ENCODE peak calls at places on chromosomes 6 and 20, in five cellular contexts. W, U, D, L and J are unnamed samples.
A peak's percentile ranks its signal among the peaks of the same experiment; 100 is the strongest.

GRCh38 chr20:1829531-1829930 is 65.7 kb upstream of the SIRPA start:
- DNase-seq in W (no peak), U (no peak), D (no peak), L (peak; percentile 51), J (no peak)

GRCh38 chr6:82980086-82980485 is 85.6 kb downstream of the UBE3D start:
- DNase-seq in W (peak; percentile 77), U (peak; percentile 92), D (no peak), L (no peak), J (no peak)

GRCh38 chr20:45044084-45044573 is 56.8 kb downstream of the KCNS1 start:
- DNase-seq in W (peak; percentile 66), U (peak; percentile 83), D (no peak), L (no peak), J (no peak)

GRCh38 chr20:44497761-44498160 is 22.1 kb downstream of the TTPAL start:
- DNase-seq in W (no peak), U (no peak), D (no peak), L (no peak), J (no peak)

GRCh38 chr6:11791354-11792107 is 12.9 kb upstream of the ADTRP start:
- DNase-seq in W (no peak), U (no peak), D (no peak), L (no peak), J (no peak)

GRCh38 chr20:25246182-25246943 is 1.5 kb upstream of the PYGB start:
- DNase-seq in W (no peak), U (no peak), D (no peak), L (peak; percentile 71), J (no peak)

GRCh38 chr6:29653452-29654038 is 3.3 kb upstream of the MOG start:
- DNase-seq in W (peak; percentile 38), U (peak; percentile 73), D (no peak), L (no peak), J (no peak)

GRCh38 chr6:152232494-152233151 is 404.5 kb downstream of the SYNE1 start:
- DNase-seq in W (no peak), U (peak; percentile 47), D (no peak), L (no peak), J (peak; percentile 27)

GRCh38 chr6:108565893-108566292 is 5.2 kb downstream of the FOXO3 start:
- DNase-seq in W (peak; percentile 82), U (peak; percentile 94), D (peak; percentile 37), L (no peak), J (peak; percentile 42)

GRCh38 chr6:114342826-114343781 is at the start of gene HS3ST5:
- DNase-seq in W (no peak), U (no peak), D (peak; percentile 25), L (peak; percentile 76), J (peak; percentile 50)

GRCh38 chr6:26347699-26348098 is 17.3 kb upstream of the BTN3A2 start:
- DNase-seq in W (no peak), U (no peak), D (no peak), L (no peak), J (no peak)

GRCh38 chr6:131781717-131782116 is 26.1 kb upstream of the ENPP1 start:
- DNase-seq in W (no peak), U (no peak), D (no peak), L (no peak), J (no peak)

GRCh38 chr6:62217866-62218265 is 68.2 kb downstream of the KHDRBS2 start:
- DNase-seq in W (no peak), U (no peak), D (no peak), L (no peak), J (no peak)

GRCh38 chr20:57013741-57014140 is 252.7 kb downstream of the BMP7 start:
- DNase-seq in W (no peak), U (no peak), D (no peak), L (no peak), J (no peak)

GRCh38 chr20:18056174-18057105 is 1.3 kb downstream of the OVOL2 start:
- DNase-seq in W (no peak), U (no peak), D (no peak), L (no peak), J (no peak)

GRCh38 chr6:158934157-158934556 is 65.8 kb downstream of the RSPH3 start:
- DNase-seq in W (no peak), U (no peak), D (no peak), L (no peak), J (no peak)

GRCh38 chr6:75750925-75751324 is 1.9 kb downstream of the MYO6 start:
- DNase-seq in W (no peak), U (no peak), D (no peak), L (no peak), J (no peak)

GRCh38 chr6:129701721-129702455 is 8.1 kb downstream of the ARHGAP18 start:
- DNase-seq in W (peak; percentile 44), U (peak; percentile 91), D (no peak), L (no peak), J (no peak)

GRCh38 chr6:93142382-93142781 is 277.0 kb downstream of the EPHA7 start:
- DNase-seq in W (no peak), U (no peak), D (no peak), L (no peak), J (no peak)

GRCh38 chr20:9628166-9628565 is 113.8 kb downstream of the LAMP5 start:
- DNase-seq in W (no peak), U (no peak), D (no peak), L (no peak), J (no peak)

GRCh38 chr6:2531426-2532208 is 219.1 kb downstream of the MYLK4 start:
- DNase-seq in W (peak; percentile 66), U (peak; percentile 72), D (no peak), L (no peak), J (no peak)

GRCh38 chr6:20699402-20699801 is 165.1 kb downstream of the CDKAL1 start:
- DNase-seq in W (no peak), U (no peak), D (no peak), L (no peak), J (no peak)

GRCh38 chr6:37173573-37174195 is 3.7 kb downstream of the PIM1 start:
- DNase-seq in W (no peak), U (no peak), D (no peak), L (no peak), J (no peak)
- H3K4me3 ChIP-seq in W (no peak overlapping the region), U (no peak overlapping the region), D (peak overlapping the region; percentile 97), L (no peak overlapping the region), J (no peak overlapping the region)

GRCh38 chr20:36773548-36774242 is at the start of gene DSN1:
- DNase-seq in W (peak; percentile 76), U (peak; percentile 96), D (peak; percentile 95), L (peak; percentile 99), J (peak; percentile 97)
- H3K4me3 ChIP-seq in W (peak within 1 kb of the TSS; percentile 74), U (peak within 1 kb of the TSS; percentile 91), D (peak within 1 kb of the TSS; percentile 80), L (peak within 1 kb of the TSS; percentile 68), J (peak within 1 kb of the TSS; percentile 59)

GRCh38 chr20:59039233-59039632 is 3.4 kb downstream of the PRELID3B start:
- DNase-seq in W (no peak), U (peak; percentile 40), D (no peak), L (no peak), J (no peak)

GRCh38 chr20:59043698-59044097 is 1.1 kb upstream of the PRELID3B start:
- DNase-seq in W (no peak), U (peak; percentile 47), D (no peak), L (no peak), J (no peak)

GRCh38 chr20:59042151-59042795 is at the start of gene PRELID3B:
- DNase-seq in W (no peak), U (peak; percentile 34), D (no peak), L (no peak), J (peak; percentile 72)

GRCh38 chr20:59042796-59043621 is 423 bp upstream of the PRELID3B start:
- DNase-seq in W (no peak), U (peak; percentile 89), D (peak; percentile 93), L (peak; percentile 98), J (peak; percentile 98)

GRCh38 chr20:59040682-59041081 is 1.9 kb downstream of the PRELID3B start:
- DNase-seq in W (no peak), U (no peak), D (no peak), L (no peak), J (no peak)
- H3K4me3 ChIP-seq in W (no peak overlapping the region), U (no peak overlapping the region), D (no peak overlapping the region), L (no peak overlapping the region), J (no peak overlapping the region)

DNA sequence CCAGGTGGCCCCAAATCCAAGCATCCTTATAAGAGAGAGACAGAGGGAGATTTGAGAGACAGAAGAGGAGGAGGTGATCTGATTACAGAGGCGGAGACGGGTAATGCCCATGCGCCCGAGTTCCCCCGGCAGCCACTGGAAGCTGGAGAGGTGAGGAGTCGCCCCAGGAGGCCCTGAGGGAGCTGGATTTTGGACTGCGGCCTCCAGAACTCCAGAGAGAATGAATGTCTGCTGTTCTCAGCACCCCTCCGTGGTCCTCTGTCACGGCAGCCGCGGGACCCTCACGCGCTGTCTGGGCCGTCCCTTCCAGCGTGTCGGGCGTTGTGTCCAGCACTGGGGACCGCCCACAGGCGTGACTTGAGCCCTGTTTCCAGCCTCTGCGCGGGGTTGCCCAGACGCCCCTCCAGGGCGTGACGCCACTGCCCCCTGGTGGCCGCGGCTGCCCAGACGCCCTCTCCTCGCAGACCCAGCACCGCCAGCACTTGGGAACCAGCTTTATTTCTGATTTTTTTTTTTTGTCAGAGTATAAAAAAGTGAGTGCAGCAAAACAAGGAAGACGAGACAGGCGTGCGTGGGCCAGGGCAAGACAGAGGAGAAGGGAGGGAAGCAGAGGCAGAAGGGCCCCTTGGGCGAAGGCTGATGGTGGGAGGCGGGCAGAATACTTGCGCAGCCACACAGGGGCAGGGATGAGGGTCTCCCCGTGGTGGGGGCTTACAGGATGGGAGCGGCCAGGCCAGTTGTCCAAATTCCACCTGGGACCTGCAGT is 4.1 kb upstream of the ZNF512B start:
- DNase-seq in W (no peak), U (peak; percentile 74), D (peak; percentile 89), L (peak; percentile 97), J (peak; percentile 96)
- H3K4me3 ChIP-seq in W (peak overlapping the region; percentile 46), U (peak overlapping the region; percentile 63), D (peak overlapping the region; percentile 59), L (no peak overlapping the region), J (peak overlapping the region; percentile 47)

GRCh38 chr20:50621068-50621467 is 70.3 kb downstream of the RIPOR3 start:
- DNase-seq in W (no peak), U (no peak), D (no peak), L (no peak), J (no peak)

GRCh38 chr20:50627747-50628146 is 63.6 kb downstream of the RIPOR3 start:
- DNase-seq in W (no peak), U (no peak), D (no peak), L (no peak), J (no peak)

GRCh38 chr20:50628326-50628725 is 63.0 kb downstream of the RIPOR3 start:
- DNase-seq in W (no peak), U (no peak), D (no peak), L (no peak), J (no peak)

GRCh38 chr20:50625986-50626677 is 65.2 kb downstream of the RIPOR3 start:
- DNase-seq in W (no peak), U (peak; percentile 46), D (peak; percentile 71), L (no peak), J (peak; percentile 75)

GRCh38 chr20:50624351-50625016 is 66.9 kb downstream of the RIPOR3 start:
- DNase-seq in W (no peak), U (no peak), D (no peak), L (no peak), J (no peak)
- H3K4me3 ChIP-seq in W (no peak overlapping the region), U (no peak overlapping the region), D (no peak overlapping the region), L (no peak overlapping the region), J (no peak overlapping the region)

GRCh38 chr6:13929196-13929595 is 4.4 kb downstream of the RNF182 start:
- DNase-seq in W (no peak), U (no peak), D (no peak), L (no peak), J (no peak)
- H3K4me3 ChIP-seq in W (no peak overlapping the region), U (no peak overlapping the region), D (no peak overlapping the region), L (no peak overlapping the region), J (no peak overlapping the region)

GRCh38 chr20:3815703-3816315 is 4.5 kb upstream of the AP5S1 start:
- DNase-seq in W (no peak), U (no peak), D (no peak), L (no peak), J (no peak)
- H3K4me3 ChIP-seq in W (no peak overlapping the region), U (no peak overlapping the region), D (no peak overlapping the region), L (no peak overlapping the region), J (no peak overlapping the region)

GRCh38 chr6:99614430-99615161 is 8.0 kb downstream of the PRDM13 start:
- DNase-seq in W (no peak), U (no peak), D (no peak), L (no peak), J (no peak)
- H3K4me3 ChIP-seq in W (no peak overlapping the region), U (no peak overlapping the region), D (peak overlapping the region; percentile 69), L (no peak overlapping the region), J (peak overlapping the region; percentile 33)